ENCODE peak calls at places on chromosomes 4 and X, in seven cellular contexts. Q is testis, H is heart left ventricle, W is right atrium auricular region, X is Peyer's patch, G is left ventricle myocardium inferior, M is ovary. F is an unnamed sample.

GRCh38 chrX:23770142-23770541 is 12.8 kb upstream of the SAT1 start:
- DNase-seq in Q (no peak), H (no peak), W (no peak), X (no peak), G (no peak), M (no peak), F (no peak)

GRCh38 chrX:41558531-41558930 is 111.4 kb downstream of the NYX start:
- DNase-seq in Q (no peak), H (no peak), W (no peak), X (no peak), G (no peak), M (no peak), F (no peak)

GRCh38 chr4:100875296-100876040 is 357.6 kb upstream of the EMCN start:
- DNase-seq in Q (no peak), H (no peak), W (no peak), X (no peak), G (no peak), M (no peak), F (no peak)

GRCh38 chrX:104351173-104351769 is 96.5 kb upstream of the ESX1 start:
- DNase-seq in Q (no peak), H (no peak), W (no peak), X (no peak), G (no peak), M (no peak), F (no peak)

GRCh38 chr4:155875878-155876277 is 9.8 kb upstream of the ASIC5 start:
- DNase-seq in Q (no peak), H (no peak), W (no peak), X (no peak), G (no peak), M (no peak), F (no peak)

GRCh38 chrX:134548257-134548732 is 88.3 kb downstream of the HPRT1 start:
- DNase-seq in Q (no peak), H (no peak), W (no peak), X (no peak), G (no peak), M (no peak), F (no peak)

GRCh38 chrX:109312757-109313156 is 169.1 kb downstream of the GUCY2F start:
- DNase-seq in Q (no peak), H (no peak), W (no peak), X (no peak), G (no peak), M (no peak), F (no peak)

GRCh38 chrX:72245461-72246089 is 6.7 kb upstream of the ERCC6L start:
- DNase-seq in Q (peak; percentile 66), H (peak; percentile 22), W (no peak), X (peak; percentile 59), G (peak; percentile 24), M (no peak), F (peak; percentile 40)

GRCh38 chr4:99028187-99028586 is 32.7 kb downstream of the METAP1 start:
- DNase-seq in Q (no peak), H (no peak), W (no peak), X (no peak), G (no peak), M (no peak), F (no peak)

GRCh38 chrX:71909956-71910355 is 689 bp upstream of the NHSL2 start:
- DNase-seq in Q (peak; percentile 21), H (no peak), W (no peak), X (no peak), G (no peak), M (no peak), F (no peak)

GRCh38 chrX:72081605-72082320 is 50.0 kb downstream of the RTL5 start:
- DNase-seq in Q (no peak), H (no peak), W (no peak), X (no peak), G (no peak), M (no peak), F (no peak)

GRCh38 chr4:78799551-78800495 is 23.7 kb downstream of the BMP2K start:
- DNase-seq in Q (no peak), H (no peak), W (no peak), X (no peak), G (no peak), M (no peak), F (no peak)

GRCh38 chr4:62816566-62816965 is 1592.7 kb downstream of the TECRL start:
- DNase-seq in Q (peak; percentile 54), H (no peak), W (no peak), X (no peak), G (no peak), M (no peak), F (no peak)

GRCh38 chr4:114597410-114598115 is 1.0 kb upstream of the UGT8 start:
- DNase-seq in Q (no peak), H (no peak), W (no peak), X (peak; percentile 55), G (no peak), M (no peak), F (no peak)

GRCh38 chrX:24448762-24449161 is 16.3 kb upstream of the PDK3 start:
- DNase-seq in Q (no peak), H (no peak), W (no peak), X (no peak), G (no peak), M (no peak), F (no peak)

GRCh38 chr4:159390648-159391047 is 287.8 kb downstream of the RAPGEF2 start:
- DNase-seq in Q (no peak), H (no peak), W (no peak), X (no peak), G (no peak), M (no peak), F (no peak)

GRCh38 chrX:41688835-41689234 is at the start of gene GPR34:
- DNase-seq in Q (peak; percentile 15), H (no peak), W (no peak), X (no peak), G (no peak), M (no peak), F (no peak)

GRCh38 chrX:821311-822178 is 191.0 kb downstream of the SHOX start:
- DNase-seq in Q (no peak), H (no peak), W (no peak), X (no peak), G (no peak), M (no peak), F (no peak)

GRCh38 chrX:119698835-119699234 is 5.9 kb upstream of the SEPTIN6 start:
- DNase-seq in Q (no peak), H (no peak), W (no peak), X (no peak), G (no peak), M (no peak), F (no peak)

GRCh38 chr4:170025523-170026252 is 507 bp downstream of the MFAP3L start:
- DNase-seq in Q (peak; percentile 34), H (peak; percentile 24), W (no peak), X (no peak), G (no peak), M (no peak), F (no peak)

GRCh38 chr4:80307183-80307735 is 28.3 kb upstream of the CFAP299 start:
- DNase-seq in Q (no peak), H (no peak), W (no peak), X (no peak), G (no peak), M (no peak), F (no peak)

GRCh38 chr4:173526724-173527102 is 3.3 kb downstream of the HAND2 start:
- DNase-seq in Q (no peak), H (no peak), W (no peak), X (no peak), G (no peak), M (no peak), F (no peak)

GRCh38 chr4:173526034-173526482 is 4.0 kb downstream of the HAND2 start:
- DNase-seq in Q (no peak), H (no peak), W (no peak), X (no peak), G (no peak), M (no peak), F (no peak)

GRCh38 chr4:173528378-173529321 is 1.4 kb downstream of the HAND2 start:
- DNase-seq in Q (no peak), H (no peak), W (no peak), X (no peak), G (peak; percentile 36), M (peak; percentile 67), F (no peak)

GRCh38 chr4:173525118-173526033 is 4.7 kb downstream of the HAND2 start:
- DNase-seq in Q (no peak), H (no peak), W (no peak), X (no peak), G (no peak), M (peak; percentile 53), F (no peak)

GRCh38 chr4:173527103-173527876 is 2.7 kb downstream of the HAND2 start:
- DNase-seq in Q (no peak), H (no peak), W (no peak), X (no peak), G (no peak), M (peak; percentile 27), F (no peak)
- H3K4me3 ChIP-seq in Q (peak overlapping the region; percentile 68), H (peak overlapping the region; percentile 75), W (peak overlapping the region; percentile 76), X (no peak overlapping the region), G (peak overlapping the region; percentile 84), M (peak overlapping the region; percentile 70), F (no peak overlapping the region)

DNA sequence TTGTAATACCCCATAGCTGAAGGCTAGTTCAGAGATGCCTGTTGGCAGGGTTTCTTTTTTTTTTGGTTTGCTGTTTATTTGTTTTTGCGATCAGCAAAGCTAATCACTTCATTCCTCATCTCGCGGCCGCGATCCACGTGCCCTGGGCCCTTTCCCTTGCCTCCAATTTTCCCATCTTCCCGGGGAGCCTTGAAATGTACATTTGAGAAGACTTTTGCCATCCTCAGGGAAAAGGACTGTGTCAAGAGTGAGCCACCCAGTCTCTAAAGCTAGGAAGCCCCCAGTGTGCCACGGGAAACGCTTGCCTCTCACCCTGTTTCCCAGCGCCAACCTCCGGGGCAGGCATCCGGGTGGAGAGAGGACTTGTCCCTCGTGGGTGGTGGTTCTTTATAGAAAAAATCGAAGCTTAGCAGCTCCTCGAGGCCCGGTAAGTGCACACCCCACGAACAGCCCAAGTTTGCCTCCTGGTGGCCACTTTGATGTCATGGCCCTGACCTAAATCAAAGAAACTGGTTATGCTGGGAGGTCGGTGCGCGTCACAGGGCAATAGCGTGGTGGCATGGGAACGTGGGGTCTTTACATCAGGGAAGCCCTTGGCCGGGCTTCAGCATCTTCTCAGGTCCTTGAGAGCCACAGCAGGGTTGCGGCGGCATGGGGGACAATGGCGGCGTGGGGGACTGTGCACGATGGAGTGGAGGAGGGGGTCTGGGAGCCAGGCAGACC is 42.0 kb downstream of the MAP7D3 start:
- DNase-seq in Q (peak; percentile 36), H (peak; percentile 48), W (no peak), X (peak; percentile 63), G (peak; percentile 38), M (peak; percentile 56), F (peak; percentile 75)
- H3K27ac ChIP-seq in Q (no peak overlapping the region), H (peak overlapping the region; percentile 64), W (peak overlapping the region; percentile 72), X (no peak overlapping the region), G (peak overlapping the region; percentile 87), M (peak overlapping the region; percentile 14), F (peak overlapping the region; percentile 95)

DNA sequence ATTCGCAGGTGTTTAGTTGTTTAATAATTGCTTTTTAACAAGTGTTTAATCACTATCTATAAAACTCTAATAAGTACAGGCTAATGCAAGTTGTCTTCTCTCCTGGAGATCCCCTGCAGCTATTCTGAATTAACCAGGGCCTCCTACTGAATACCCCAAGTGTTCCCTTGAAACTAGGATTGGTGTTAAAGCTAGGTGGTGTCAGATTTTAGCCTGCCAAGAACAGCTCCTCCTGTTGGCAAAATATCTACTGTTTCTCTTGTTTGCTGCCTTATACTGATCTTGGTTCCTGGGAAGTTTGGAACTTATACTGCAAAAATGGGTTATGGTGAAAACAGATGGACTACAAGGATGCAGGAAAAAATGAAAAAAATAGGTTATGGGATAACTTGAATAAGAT is 26.1 kb upstream of the TMEM154 start:
- DNase-seq in Q (no peak), H (no peak), W (no peak), X (no peak), G (no peak), M (no peak), F (no peak)
- TF ChIP-seq CTCF in Q (no peak), H (no peak), W (no peak), X (no peak), G (no peak), M (no peak), F (no peak)

GRCh38 chrX:37846558-37846933 is 825 bp downstream of the DYNLT3 start:
- DNase-seq in Q (no peak), H (no peak), W (no peak), X (no peak), G (no peak), M (no peak), F (no peak)
- H3K4me3 ChIP-seq in Q (peak overlapping the region; percentile 71), H (peak overlapping the region; percentile 79), W (peak overlapping the region; percentile 67), X (peak overlapping the region; percentile 80), G (peak overlapping the region; percentile 81), M (peak overlapping the region; percentile 75), F (peak overlapping the region; percentile 81)